ENCODE peak calls at places on chromosomes 13 and 19, in seven cellular contexts. I is Panc1, R is HCT116, O is HepG2, Y is GM12878, P is K562, H is H1. E is an unnamed sample.

GRCh38 chr19:1451916-1452801 is 2.2 kb downstream of the APC2 start:
- DNase-seq in Y (no peak), P (no peak), R (no peak), O (no peak), I (no peak), H (no peak), E (peak; percentile 86)

GRCh38 chr13:107956889-107957288 is 258.4 kb downstream of the LIG4 start:
- DNase-seq in H (no peak), R (no peak), P (peak; percentile 64), Y (no peak), O (no peak), I (no peak), E (no peak)

GRCh38 chr19:2041686-2042484 is 9.2 kb downstream of the MKNK2 start:
- DNase-seq in P (peak; percentile 94), I (no peak), O (no peak), R (peak; percentile 82), Y (peak; percentile 73), H (peak; percentile 97), E (peak; percentile 99)

GRCh38 chr19:10896851-10897526 is 25.6 kb downstream of the CARM1 start:
- DNase-seq in H (no peak), I (no peak), O (peak; percentile 31), P (no peak), R (no peak), Y (no peak), E (no peak)

GRCh38 chr13:42075517-42075916 is 27.1 kb downstream of the DGKH start:
- DNase-seq in O (no peak), I (no peak), P (no peak), R (no peak), H (no peak), Y (no peak), E (no peak)

GRCh38 chr13:32887617-32888016 is 128.6 kb upstream of the KL start:
- DNase-seq in Y (no peak), R (no peak), H (no peak), I (no peak), O (no peak), P (no peak), E (no peak)

GRCh38 chr13:43377149-43377548 is 353.8 kb downstream of the DNAJC15 start:
- DNase-seq in P (no peak), O (no peak), H (no peak), R (no peak), Y (no peak), I (no peak), E (no peak)

GRCh38 chr19:42115219-42115618 is 17.0 kb downstream of the POU2F2 start:
- DNase-seq in H (no peak), P (no peak), I (no peak), R (no peak), O (no peak), Y (no peak), E (no peak)

GRCh38 chr19:46759817-46760333 is 13.6 kb upstream of the STRN4 start:
- DNase-seq in I (no peak), O (no peak), P (no peak), H (no peak), Y (no peak), R (no peak), E (no peak)

GRCh38 chr13:32548837-32549236 is 10.2 kb upstream of the N4BP2L2 start:
- DNase-seq in R (no peak), H (no peak), O (no peak), Y (no peak), P (no peak), I (no peak), E (no peak)

GRCh38 chr13:101488734-101489133 is 36.3 kb downstream of the ITGBL1 start:
- DNase-seq in O (no peak), R (no peak), P (no peak), I (no peak), H (no peak), Y (no peak), E (no peak)

GRCh38 chr19:1767464-1767933 is 14.2 kb downstream of the ONECUT3 start:
- DNase-seq in O (no peak), R (no peak), I (no peak), P (peak; percentile 89), Y (no peak), H (peak; percentile 95), E (peak; percentile 96)

GRCh38 chr13:52845766-52846566 is 2.5 kb downstream of the PCDH8 start:
- DNase-seq in Y (no peak), P (no peak), R (no peak), I (no peak), H (peak; percentile 89), O (no peak), E (peak; percentile 88)

GRCh38 chr13:60303166-60303565 is 93.9 kb upstream of the TDRD3 start:
- DNase-seq in P (no peak), I (no peak), Y (no peak), O (no peak), H (no peak), R (no peak), E (no peak)
- TF ChIP-seq SIN3A in P (no peak), I (no peak), Y (no peak), O (no peak), H (no peak), R (no peak), E (no peak)

GRCh38 chr13:60661514-60661913 is 264.5 kb downstream of the TDRD3 start:
- DNase-seq in O (no peak), R (no peak), H (no peak), Y (no peak), P (no peak), I (no peak), E (no peak)
- H3K4me1 ChIP-seq in O (no peaks in the 10 kb centered on the region), R (no peaks in the 10 kb centered on the region), H (no peaks in the 10 kb centered on the region), Y (no peaks in the 10 kb centered on the region), P (no peaks in the 10 kb centered on the region), I (no peaks in the 10 kb centered on the region), E (no peaks in the 10 kb centered on the region)

GRCh38 chr19:54850930-54851329 is 687 bp downstream of the KIR3DL2 start:
- DNase-seq in H (no peak), P (no peak), I (no peak), R (no peak), O (no peak), Y (no peak), E (no peak)

DNA sequence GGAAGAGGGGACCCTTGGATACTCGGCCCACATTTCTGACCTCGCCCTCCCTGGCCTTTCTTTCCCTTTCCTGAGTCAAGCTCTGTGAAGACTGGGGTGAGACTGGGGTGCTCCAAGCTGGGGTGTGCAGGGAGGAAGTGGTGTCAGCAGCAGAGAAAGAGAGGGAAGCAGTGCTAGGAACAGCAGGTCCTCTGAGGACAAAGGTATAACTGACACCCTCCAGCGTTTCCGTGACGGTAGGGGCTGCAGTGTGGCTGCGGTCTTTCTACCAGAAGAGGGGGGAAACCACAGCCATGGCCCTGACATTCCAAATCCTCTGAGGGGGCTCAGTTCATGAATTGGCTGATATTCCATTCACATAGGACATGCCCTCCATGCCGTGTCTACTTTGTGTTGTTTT is 1.1 kb downstream of the KIR3DL2 start:
- DNase-seq in R (no peak), O (no peak), I (no peak), Y (no peak), H (no peak), P (no peak), E (no peak)
- TF ChIP-seq SIN3A in R (no peak), O (no peak), I (no peak), Y (no peak), H (no peak), P (no peak), E (no peak)

GRCh38 chr19:29668746-29669609 is 3.7 kb downstream of the PLEKHF1 start:
- DNase-seq in I (no peak), Y (no peak), H (no peak), R (no peak), O (no peak), P (peak; percentile 11), E (no peak)
- H3K4me1 ChIP-seq in I (peaks cover 45% of the 10 kb centered on the region), Y (peaks cover 68% of the 10 kb centered on the region), H (no peaks in the 10 kb centered on the region), R (peaks cover 39% of the 10 kb centered on the region), O (peaks cover 55% of the 10 kb centered on the region), P (peaks cover 39% of the 10 kb centered on the region), E (peaks cover 7% of the 10 kb centered on the region)

GRCh38 chr19:17762505-17763229 is 11.4 kb downstream of the FCHO1 start:
- DNase-seq in Y (no peak), P (peak; percentile 87), O (peak; percentile 59), H (peak; percentile 92), I (no peak), R (no peak), E (peak; percentile 87)
- TF ChIP-seq SIN3A in Y (no peak), P (no peak), O (no peak), H (no peak), I (no peak), R (no peak), E (no peak)

GRCh38 chr19:34314437-34315313 is 50.3 kb upstream of the GPI start:
- DNase-seq in R (no peak), P (no peak), I (no peak), Y (peak; percentile 32), H (no peak), O (no peak), E (no peak)
- H3K4me1 ChIP-seq in R (peaks cover 28% of the 10 kb centered on the region), P (peaks cover 27% of the 10 kb centered on the region), I (peaks cover 5% of the 10 kb centered on the region), Y (peaks cover 18% of the 10 kb centered on the region), H (no peaks in the 10 kb centered on the region), O (peaks cover 13% of the 10 kb centered on the region), E (peaks cover 4% of the 10 kb centered on the region)

E was measured in SK-N-SH.